ENCODE peak calls at places on chromosomes 11 and 22, in eight cellular contexts. W, S, D, E, X, T, K and C are unnamed samples.

GRCh38 chr11:81644239-81644840 is 1089.3 kb downstream of the FAM181B start:
- DNase-seq in W (peak), K (no peak), D (no peak), X (no peak), S (peak), E (no peak), T (peak), C (peak)

GRCh38 chr11:68137833-68138232 is 16.6 kb upstream of the CHKA start:
- DNase-seq in W (no peak), T (no peak), K (no peak), X (peak), D (no peak), S (no peak), E (no peak), C (no peak)

GRCh38 chr22:48947636-48948035 is 880.0 kb downstream of the BRD1 start:
- DNase-seq in K (no peak), W (no peak), S (no peak), T (no peak), E (no peak), D (no peak), X (peak), C (no peak)

GRCh38 chr22:17896552-17896951 is 122.3 kb upstream of the BID start:
- DNase-seq in T (peak), K (peak), X (no peak), E (peak), W (no peak), D (no peak), S (no peak), C (peak)

GRCh38 chr11:65419460-65419772 is 3.2 kb upstream of the NEAT1 start:
- DNase-seq in D (peak), X (peak), T (no peak), S (no peak), E (peak), K (peak), W (no peak), C (no peak)

GRCh38 chr22:42820075-42820763 is 36.9 kb downstream of the ARFGAP3 start:
- DNase-seq in K (no peak), E (no peak), X (no peak), D (no peak), S (peak), W (peak), T (peak), C (peak)

GRCh38 chr11:35478411-35479139 is 46.8 kb downstream of the PAMR1 start:
- DNase-seq in K (no peak), S (no peak), T (no peak), D (no peak), W (no peak), E (no peak), X (no peak), C (no peak)

GRCh38 chr22:24599514-24599913 is 3.5 kb upstream of the GGT1 start:
- DNase-seq in T (no peak), E (no peak), X (no peak), D (no peak), K (peak), S (no peak), W (no peak), C (no peak)

GRCh38 chr11:117914398-117914761 is 14.8 kb downstream of the TMPRSS13 start:
- DNase-seq in T (no peak), X (peak), D (no peak), E (no peak), W (no peak), S (no peak), K (no peak), C (no peak)

GRCh38 chr11:64285885-64286800 is 495 bp downstream of the GPR137 start:
- DNase-seq in E (no peak), X (no peak), W (no peak), K (peak), T (no peak), S (no peak), D (peak), C (no peak)

GRCh38 chr22:40749829-40750228 is 69.3 kb downstream of the SLC25A17 start:
- DNase-seq in W (no peak), D (no peak), K (no peak), X (peak), S (no peak), T (no peak), E (no peak), C (no peak)

GRCh38 chr11:126857860-126858808 is 142.4 kb downstream of the KIRREL3 start:
- DNase-seq in S (peak), E (no peak), T (peak), X (no peak), W (peak), D (no peak), K (no peak), C (no peak)

GRCh38 chr22:25403752-25404471 is 160.6 kb upstream of the GRK3 start:
- DNase-seq in K (no peak), D (peak), S (peak), T (peak), X (no peak), W (no peak), E (no peak), C (peak)

GRCh38 chr11:100546714-100547113 is 140.4 kb upstream of the ARHGAP42 start:
- DNase-seq in D (no peak), S (peak), K (no peak), X (no peak), E (no peak), W (peak), T (no peak), C (peak)

GRCh38 chr22:41968601-41969000 is 642 bp upstream of the SEPTIN3 start:
- DNase-seq in T (no peak), X (no peak), S (no peak), E (no peak), D (no peak), K (no peak), W (no peak), C (no peak)

GRCh38 chr11:47233989-47234668 is 14.5 kb downstream of the ACP2 start:
- DNase-seq in E (peak), K (peak), T (peak), D (no peak), X (peak), W (no peak), S (peak), C (peak)

GRCh38 chr22:19853058-19853878 is 1.4 kb downstream of the GNB1L start:
- DNase-seq in S (no peak), D (peak), T (no peak), K (no peak), W (no peak), X (no peak), E (no peak), C (no peak)

GRCh38 chr22:18987765-18988164 is 51.7 kb upstream of the PRODH start:
- DNase-seq in E (no peak), W (no peak), D (no peak), T (no peak), X (peak), K (no peak), S (peak), C (peak)

GRCh38 chr11:120660024-120660565 is 148.5 kb downstream of the GRIK4 start:
- DNase-seq in K (no peak), E (no peak), T (no peak), X (no peak), D (no peak), W (no peak), S (peak), C (peak)

GRCh38 chr11:108733479-108734116 is 68.7 kb downstream of the DDX10 start:
- DNase-seq in S (peak), X (no peak), W (peak), E (no peak), T (peak), K (no peak), D (no peak), C (peak)

GRCh38 chr11:61814242-61814957 is 2.4 kb downstream of the FADS1 start:
- DNase-seq in S (no peak), X (no peak), T (peak), E (peak), K (no peak), D (no peak), W (no peak), C (peak)

GRCh38 chr22:45310331-45311032 is 748 bp downstream of the FAM118A start:
- DNase-seq in T (no peak), X (no peak), K (no peak), W (no peak), D (no peak), E (no peak), S (no peak), C (no peak)

GRCh38 chr22:45308624-45309421 is 911 bp upstream of the FAM118A start:
- DNase-seq in D (peak), K (peak), S (no peak), T (no peak), E (no peak), X (peak), W (no peak), C (no peak)

GRCh38 chr22:45311033-45311531 is 1.3 kb downstream of the FAM118A start:
- DNase-seq in K (no peak), T (no peak), D (no peak), E (no peak), S (no peak), W (no peak), X (no peak), C (no peak)

GRCh38 chr22:45312415-45312814 is 2.7 kb downstream of the FAM118A start:
- DNase-seq in S (no peak), X (no peak), K (no peak), T (no peak), D (no peak), E (no peak), W (no peak), C (no peak)

GRCh38 chr22:45309422-45310227 is at the start of gene FAM118A:
- DNase-seq in S (peak), E (peak), X (peak), D (peak), W (peak), T (peak), K (peak), C (peak)
- TF ChIP-seq CTCF in S (no peak), E (no peak), X (no peak), D (peak), W (no peak), T (no peak), K (no peak), C (no peak)

GRCh38 chr11:10797561-10797960 is 11.2 kb downstream of the EIF4G2 start:
- DNase-seq in S (no peak), K (no peak), X (no peak), T (peak), D (no peak), E (no peak), W (no peak), C (no peak)

GRCh38 chr11:10800292-10800691 is 8.4 kb downstream of the EIF4G2 start:
- DNase-seq in K (no peak), W (no peak), T (no peak), S (no peak), E (no peak), D (no peak), X (no peak), C (no peak)

GRCh38 chr11:10793470-10794255 is 15.1 kb downstream of the EIF4G2 start:
- DNase-seq in E (no peak), S (no peak), X (no peak), T (no peak), K (no peak), W (no peak), D (no peak), C (no peak)

GRCh38 chr11:10796191-10796590 is 12.5 kb downstream of the EIF4G2 start:
- DNase-seq in S (no peak), T (peak), E (no peak), D (no peak), W (no peak), X (no peak), K (no peak), C (no peak)

GRCh38 chr11:10798330-10798980 is 10.3 kb downstream of the EIF4G2 start:
- DNase-seq in X (no peak), S (no peak), W (no peak), E (no peak), T (no peak), D (no peak), K (no peak), C (no peak)
- H3K4me3 ChIP-seq in X (no peak), S (no peak), W (no peak), E (no peak), T (no peak), D (no peak), K (no peak), C (no peak)

GRCh38 chr11:118979434-118979833 is 7.9 kb downstream of the FOXR1 start:
- DNase-seq in X (no peak), S (no peak), K (no peak), T (no peak), D (no peak), W (no peak), E (no peak), C (no peak)

GRCh38 chr11:118975771-118976709 is 4.5 kb downstream of the FOXR1 start:
- DNase-seq in T (peak), K (no peak), D (no peak), E (no peak), W (peak), S (no peak), X (no peak), C (no peak)

GRCh38 chr11:118984825-118985224 is 13.1 kb upstream of the CENATAC start:
- DNase-seq in T (no peak), D (no peak), X (no peak), S (no peak), E (no peak), W (no peak), K (no peak), C (no peak)

GRCh38 chr11:118980191-118980881 is 8.8 kb downstream of the FOXR1 start:
- DNase-seq in D (peak), T (no peak), E (peak), W (no peak), K (peak), X (no peak), S (no peak), C (peak)
- TF ChIP-seq CTCF in D (no peak), T (no peak), E (no peak), W (no peak), K (no peak), X (no peak), S (no peak), C (no peak)

DNA sequence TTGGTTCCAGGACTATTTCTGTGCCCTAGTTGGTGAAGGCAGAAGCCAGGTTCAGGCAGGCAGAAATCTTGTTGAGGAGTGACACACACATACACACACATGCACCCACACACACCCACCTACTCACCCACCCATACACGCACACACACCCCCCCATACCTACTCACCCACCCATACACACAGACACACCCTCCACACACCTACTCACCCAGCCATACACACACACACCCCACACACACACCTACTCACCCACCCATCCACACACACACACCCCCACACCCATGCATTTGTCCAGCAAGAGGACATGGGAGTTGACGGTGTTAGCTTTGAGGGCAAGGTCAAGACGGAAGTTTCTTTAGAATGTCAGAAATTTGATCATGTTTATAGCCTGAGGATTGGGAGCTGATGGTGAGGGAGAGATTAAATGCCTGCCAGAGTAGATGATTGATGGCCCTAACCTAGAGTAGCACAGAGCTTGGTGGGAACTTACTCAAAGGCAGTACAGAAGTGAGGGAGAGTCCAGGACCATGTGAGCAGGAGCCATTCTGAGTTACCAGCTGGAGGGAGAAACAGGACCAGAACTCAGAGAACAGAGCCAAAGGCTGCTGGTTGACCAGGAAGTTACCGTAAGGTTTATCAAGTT is 68.8 kb downstream of the CYB5R2 start:
- DNase-seq in D (no peak), K (no peak), S (no peak), X (no peak), E (no peak), T (no peak), W (no peak), C (no peak)
- H3K4me3 ChIP-seq in D (no peak), K (no peak), S (no peak), X (no peak), E (no peak), T (no peak), W (no peak), C (no peak)

DNA sequence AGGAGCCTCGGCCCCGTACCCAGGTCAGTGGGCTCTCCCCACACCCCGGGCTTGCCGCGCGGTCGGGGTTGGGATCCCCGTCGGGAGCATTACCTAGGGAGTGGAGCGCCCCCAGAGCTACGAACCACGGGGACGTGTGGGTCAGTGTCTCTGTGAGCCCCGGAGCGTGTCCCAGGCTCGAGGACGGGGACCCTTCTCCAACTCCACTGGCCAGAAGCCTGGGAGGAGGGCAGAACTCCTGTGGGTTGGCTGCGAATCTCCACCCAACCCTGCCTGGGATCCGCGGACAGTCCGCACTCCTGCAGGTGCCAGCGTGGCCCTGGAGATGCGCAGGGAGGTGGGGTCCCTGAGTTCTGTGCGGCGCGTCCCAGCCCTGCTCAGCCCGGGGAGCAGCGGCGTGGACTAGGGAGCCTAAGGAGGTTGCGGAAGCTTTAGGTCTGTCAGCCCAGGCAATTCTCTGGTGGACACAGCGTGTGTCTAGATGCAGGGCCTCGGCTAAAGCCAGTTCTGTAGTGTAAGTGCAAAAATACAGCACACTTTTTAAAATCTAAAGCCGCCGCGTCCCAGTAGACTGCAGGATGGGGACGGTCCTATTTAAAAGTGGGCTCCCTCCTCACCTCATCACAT is 413 bp downstream of the PPFIBP2 start:
- DNase-seq in K (peak), W (no peak), D (no peak), E (peak), T (no peak), X (peak), S (no peak), C (no peak)
- TF ChIP-seq CTCF in K (no peak), W (no peak), D (no peak), E (no peak), T (no peak), X (no peak), S (no peak), C (no peak)

GRCh38 chr22:50708474-50708873 is 29.5 kb upstream of the ACR start:
- DNase-seq in D (no peak), S (no peak), T (no peak), K (no peak), W (no peak), E (no peak), X (no peak), C (no peak)
- H3K4me3 ChIP-seq in D (no peak), S (no peak), T (no peak), K (no peak), W (no peak), E (no peak), X (no peak), C (no peak)

GRCh38 chr11:70505331-70505731 is 107.0 kb downstream of the CTTN start:
- DNase-seq in X (no peak), S (no peak), T (no peak), K (peak), D (peak), E (peak), W (no peak), C (no peak)

GRCh38 chr11:70504246-70505020 is 106.1 kb downstream of the CTTN start:
- DNase-seq in T (no peak), S (no peak), K (peak), W (no peak), X (no peak), E (peak), D (peak), C (no peak)

GRCh38 chr11:70503201-70503877 is 105.0 kb downstream of the CTTN start:
- DNase-seq in S (no peak), E (peak), K (peak), X (no peak), T (no peak), D (peak), W (no peak), C (no peak)

GRCh38 chr11:70502677-70503076 is 104.3 kb downstream of the CTTN start:
- DNase-seq in T (no peak), W (no peak), S (no peak), X (no peak), K (peak), E (peak), D (peak), C (no peak)

GRCh38 chr11:70503878-70504240 is 105.5 kb downstream of the CTTN start:
- DNase-seq in D (peak), W (no peak), K (peak), T (no peak), S (no peak), X (no peak), E (peak), C (no peak)
- TF ChIP-seq CTCF in D (no peak), W (peak), K (no peak), T (no peak), S (no peak), X (no peak), E (no peak), C (peak)

GRCh38 chr22:32801001-32801435 is 487 bp upstream of the TIMP3 start:
- DNase-seq in E (no peak), K (no peak), T (no peak), W (no peak), X (no peak), D (no peak), S (peak), C (peak)
- H3K4me3 ChIP-seq in E (peak), K (peak), T (peak), W (peak), X (no peak), D (no peak), S (peak), C (peak)

GRCh38 chr11:111975076-111975806 is 38.1 kb downstream of the DIXDC1 start:
- DNase-seq in T (no peak), X (no peak), E (no peak), S (peak), D (no peak), K (no peak), W (no peak), C (no peak)
- TF ChIP-seq CTCF in T (peak), X (no peak), E (peak), S (peak), D (peak), K (no peak), W (no peak), C (peak)